ENCODE peak calls at places on chromosomes 4 and X, in nine cellular contexts. U, R, H, V, D, A, E, Q and B are unnamed samples. For H3K4me1, the result is how much of the 10 kb centered on the place peaks cover.

GRCh38 chr4:140163029-140163810 is 9.2 kb upstream of the MAML3 start:
- DNase-seq in Q (no peak), A (no peak), V (peak), E (no peak), D (peak), U (no peak), H (no peak), R (no peak), B (no peak)

GRCh38 chrX:68978211-68978780 is 149.5 kb downstream of the EFNB1 start:
- DNase-seq in V (no peak), D (no peak), E (no peak), U (peak), Q (no peak), R (no peak), H (no peak), A (no peak), B (no peak)

GRCh38 chr4:149199594-149199993 is 616.0 kb downstream of the IQCM start:
- DNase-seq in A (no peak), D (no peak), H (no peak), Q (no peak), U (no peak), V (no peak), R (no peak), E (no peak), B (no peak)

GRCh38 chr4:140609548-140610425 is 41.0 kb upstream of the UCP1 start:
- DNase-seq in Q (no peak), E (no peak), U (peak), V (no peak), D (no peak), A (no peak), H (no peak), R (peak), B (no peak)

GRCh38 chrX:9948406-9948805 is 18.8 kb upstream of the CLDN34 start:
- DNase-seq in U (no peak), H (no peak), Q (no peak), V (no peak), E (no peak), R (no peak), D (no peak), A (no peak), B (no peak)

GRCh38 chr4:162015090-162015489 is 148.7 kb downstream of the FSTL5 start:
- DNase-seq in D (no peak), H (no peak), R (no peak), V (no peak), Q (no peak), E (no peak), A (no peak), U (no peak), B (no peak)

GRCh38 chr4:150082241-150082640 is 4.0 kb downstream of the DCLK2 start:
- DNase-seq in D (no peak), R (no peak), E (no peak), A (no peak), H (peak), U (no peak), V (no peak), Q (no peak), B (no peak)

GRCh38 chrX:50707955-50708694 is 105.9 kb downstream of the SHROOM4 start:
- DNase-seq in H (no peak), U (no peak), A (no peak), Q (no peak), D (no peak), R (no peak), V (no peak), E (no peak), B (no peak)

GRCh38 chr4:81635747-81636146 is 164.0 kb upstream of the RASGEF1B start:
- DNase-seq in V (peak), Q (peak), H (peak), A (no peak), U (peak), E (no peak), R (no peak), D (no peak), B (no peak)

GRCh38 chrX:68936608-68937007 is 107.8 kb downstream of the EFNB1 start:
- DNase-seq in U (peak), V (peak), Q (no peak), H (peak), A (no peak), E (no peak), D (no peak), R (no peak), B (no peak)

GRCh38 chr4:26000274-26000950 is 86.4 kb downstream of the SMIM20 start:
- DNase-seq in U (no peak), D (no peak), R (no peak), V (no peak), E (no peak), Q (no peak), A (no peak), H (no peak), B (no peak)

GRCh38 chr4:10589308-10589707 is 95.3 kb downstream of the CLNK start:
- DNase-seq in E (no peak), H (no peak), U (no peak), A (no peak), V (no peak), Q (no peak), R (no peak), D (no peak), B (no peak)

GRCh38 chr4:25290490-25291067 is 22.0 kb upstream of the ZCCHC4 start:
- DNase-seq in H (no peak), U (peak), Q (no peak), D (no peak), V (no peak), A (no peak), R (peak), E (no peak), B (no peak)

GRCh38 chr4:15077969-15078368 is 75.7 kb downstream of the CPEB2 start:
- DNase-seq in E (no peak), V (no peak), D (no peak), H (no peak), A (no peak), U (no peak), R (peak), Q (no peak), B (no peak)

GRCh38 chr4:87375719-87376291 is 15.2 kb downstream of the HSD17B11 start:
- DNase-seq in R (peak), H (peak), A (no peak), D (no peak), E (no peak), V (peak), U (peak), Q (no peak), B (no peak)

GRCh38 chr4:182369211-182369610 is 126.0 kb downstream of the TENM3 start:
- DNase-seq in E (no peak), U (no peak), R (no peak), A (no peak), D (no peak), Q (no peak), V (no peak), H (no peak), B (no peak)

GRCh38 chrX:79443121-79443520 is 76.0 kb upstream of the ITM2A start:
- DNase-seq in V (no peak), R (no peak), A (no peak), D (no peak), E (no peak), U (no peak), Q (no peak), H (no peak), B (no peak)

GRCh38 chr4:80529021-80529420 is 193.5 kb downstream of the CFAP299 start:
- DNase-seq in U (peak), H (no peak), A (no peak), R (no peak), E (no peak), D (no peak), Q (no peak), V (no peak), B (no peak)

GRCh38 chr4:2350982-2351381 is 67.5 kb downstream of the ZFYVE28 start:
- DNase-seq in U (no peak), D (no peak), E (no peak), R (no peak), H (no peak), Q (peak), V (peak), A (no peak), B (no peak)

GRCh38 chr4:69617083-69617694 is 22.3 kb downstream of the UGT2A2 start:
- DNase-seq in Q (no peak), U (peak), R (peak), H (no peak), A (no peak), E (no peak), V (no peak), D (no peak), B (no peak)

GRCh38 chrX:153913211-153913610 is 8.7 kb downstream of the AVPR2 start:
- DNase-seq in A (no peak), V (no peak), E (no peak), R (no peak), Q (no peak), U (no peak), H (no peak), D (no peak), B (no peak)

GRCh38 chrX:124641737-124642491 is 295.6 kb downstream of the SH2D1A start:
- DNase-seq in V (no peak), U (no peak), D (no peak), A (no peak), R (no peak), E (no peak), Q (no peak), H (no peak), B (no peak)

GRCh38 chr4:3290476-3290875 is 2.3 kb upstream of the RGS12 start:
- DNase-seq in Q (no peak), E (no peak), R (no peak), H (peak), U (no peak), V (no peak), A (no peak), D (no peak), B (peak)

GRCh38 chrX:76428243-76429130 is 977 bp downstream of the MAGEE1 start:
- DNase-seq in V (peak), R (no peak), A (no peak), D (peak), H (peak), U (peak), Q (peak), E (no peak), B (peak)

GRCh38 chr4:170827562-170828260 is 738.0 kb upstream of the AADAT start:
- DNase-seq in E (no peak), A (no peak), U (no peak), H (no peak), V (no peak), D (no peak), Q (no peak), R (no peak), B (no peak)

GRCh38 chrX:154358829-154359228 is 15.6 kb downstream of the FLNA start:
- DNase-seq in D (no peak), V (no peak), A (no peak), R (no peak), H (no peak), Q (no peak), E (no peak), U (no peak), B (no peak)

GRCh38 chr4:185849543-185850185 is 37.7 kb upstream of the SORBS2 start:
- DNase-seq in A (peak), E (no peak), V (no peak), U (no peak), D (peak), R (no peak), H (no peak), Q (no peak), B (no peak)

GRCh38 chr4:71004281-71004851 is 10.9 kb downstream of the DCK start:
- DNase-seq in V (no peak), R (peak), D (no peak), Q (no peak), A (no peak), E (no peak), U (no peak), H (no peak), B (no peak)

GRCh38 chr4:8740666-8741395 is 130.8 kb downstream of the HMX1 start:
- DNase-seq in U (no peak), H (peak), Q (peak), D (no peak), V (peak), R (no peak), A (no peak), E (no peak), B (no peak)

GRCh38 chr4:108205859-108206258 is 37.1 kb upstream of the LEF1 start:
- DNase-seq in A (no peak), E (no peak), V (no peak), Q (no peak), U (no peak), R (no peak), H (no peak), D (no peak), B (no peak)

GRCh38 chr4:184648220-184649025 is 824 bp downstream of the CASP3 start:
- DNase-seq in E (peak), R (peak), U (peak), H (peak), D (peak), A (peak), Q (peak), V (peak), B (peak)

GRCh38 chrX:129741880-129742758 is 3.3 kb downstream of the XPNPEP2 start:
- DNase-seq in V (no peak), D (no peak), H (no peak), A (no peak), Q (no peak), E (no peak), R (no peak), U (no peak), B (no peak)

GRCh38 chrX:110056419-110056818 is 53.5 kb downstream of the TMEM164 start:
- DNase-seq in H (no peak), D (no peak), V (no peak), E (no peak), R (no peak), Q (no peak), U (no peak), A (no peak), B (no peak)

GRCh38 chr4:59044316-59044715 is 1934.1 kb upstream of the IGFBP7 start:
- DNase-seq in E (no peak), R (no peak), H (no peak), V (no peak), U (no peak), Q (no peak), D (no peak), A (no peak), B (no peak)

GRCh38 chr4:1478766-1479355 is 72.6 kb upstream of the NKX1-1 start:
- DNase-seq in H (no peak), U (no peak), D (peak), Q (no peak), E (no peak), V (no peak), A (no peak), R (no peak), B (no peak)

GRCh38 chr4:7786040-7786439 is 153.6 kb downstream of the AFAP1 start:
- DNase-seq in H (no peak), E (no peak), A (no peak), R (no peak), V (no peak), D (no peak), Q (no peak), U (no peak), B (no peak)

GRCh38 chr4:163554870-163555465 is 60.5 kb downstream of the TMA16 start:
- DNase-seq in U (peak), R (no peak), D (no peak), H (no peak), E (no peak), A (no peak), Q (no peak), V (no peak), B (no peak)

GRCh38 chrX:118839334-118839958 is 15.8 kb downstream of the ZCCHC12 start:
- DNase-seq in A (peak), H (peak), R (peak), V (peak), U (peak), D (peak), Q (peak), E (peak), B (peak)

GRCh38 chr4:78510108-78510507 is 41.5 kb upstream of the ANXA3 start:
- DNase-seq in E (no peak), Q (no peak), H (no peak), V (no peak), R (no peak), A (no peak), D (no peak), U (no peak), B (no peak)

GRCh38 chrX:152861826-152862225 is 31.0 kb downstream of the NSDHL start:
- DNase-seq in V (no peak), E (no peak), Q (no peak), A (no peak), H (no peak), D (no peak), U (no peak), R (no peak), B (no peak)
- H3K4me1 ChIP-seq in V (under half), E (under half), Q (under half), A (under half), H (under half), D (under half), U (under half), R (under half), B (under half)

DNA sequence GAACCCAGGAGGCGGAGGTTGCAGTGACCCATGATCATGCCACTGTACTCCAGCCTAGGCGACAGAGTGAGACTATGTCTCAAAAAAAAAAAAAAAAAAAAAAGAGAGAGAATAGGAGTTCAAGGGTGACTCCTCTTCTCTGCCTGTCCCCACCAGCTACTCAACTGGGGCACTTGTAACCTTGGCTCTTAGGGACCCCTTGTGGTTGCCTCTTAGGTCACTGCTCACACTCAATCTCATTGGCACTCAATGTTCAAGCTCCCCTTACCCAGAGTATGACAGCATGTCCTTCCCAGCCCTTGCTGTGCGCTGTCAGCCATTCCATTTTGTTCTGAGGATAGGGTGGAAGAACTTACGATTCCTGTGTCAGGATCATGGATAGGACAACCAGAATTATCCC is 82.4 kb upstream of the BEND4 start:
- DNase-seq in E (no peak), U (no peak), Q (no peak), D (no peak), V (no peak), H (no peak), R (no peak), A (no peak), B (no peak)
- TF ChIP-seq CTCF in E (no peak), U (no peak), Q (no peak), D (no peak), V (no peak), H (no peak), R (no peak), A (no peak), B (no peak)

DNA sequence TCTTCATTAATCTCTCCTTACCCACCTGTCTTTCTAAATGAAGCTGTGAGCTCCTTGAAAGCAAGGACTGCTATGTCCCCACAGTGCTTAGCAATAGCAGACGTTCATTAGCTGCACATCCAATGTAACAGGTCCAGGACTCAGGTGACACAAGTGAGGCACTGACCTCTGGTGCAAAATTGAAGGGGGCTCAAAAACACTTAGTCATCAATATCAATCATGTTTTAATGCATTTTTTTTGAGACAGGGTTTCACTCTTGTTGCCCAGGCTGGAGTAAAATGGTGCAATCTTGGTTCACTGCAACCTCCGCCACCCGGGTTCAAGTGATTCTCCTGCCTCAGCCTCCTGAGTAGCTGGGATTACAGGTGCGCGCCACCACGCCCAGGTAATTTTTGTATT is 56.1 kb upstream of the ADGRG2 start:
- DNase-seq in E (no peak), V (no peak), A (no peak), U (no peak), D (no peak), R (no peak), Q (no peak), H (no peak), B (no peak)
- H3K27ac ChIP-seq in E (no peak), V (no peak), A (no peak), U (no peak), D (no peak), R (no peak), Q (no peak), H (no peak), B (no peak)

GRCh38 chr4:151471728-151472127 is 62.8 kb downstream of the FHIP1A start:
- DNase-seq in H (no peak), U (no peak), A (no peak), R (no peak), D (no peak), Q (no peak), V (no peak), E (no peak), B (no peak)

GRCh38 chr4:151475338-151475737 is 66.4 kb downstream of the FHIP1A start:
- DNase-seq in V (no peak), U (no peak), R (no peak), A (no peak), H (no peak), D (no peak), E (no peak), Q (no peak), B (no peak)

GRCh38 chr4:151472711-151473110 is 63.7 kb downstream of the FHIP1A start:
- DNase-seq in D (no peak), H (no peak), R (no peak), A (no peak), Q (no peak), V (no peak), E (no peak), U (no peak), B (no peak)

GRCh38 chr4:151473521-151474097 is 64.6 kb downstream of the FHIP1A start:
- DNase-seq in Q (no peak), E (no peak), U (no peak), V (no peak), R (no peak), D (no peak), A (no peak), H (no peak), B (no peak)

GRCh38 chr4:151472297-151472696 is 63.3 kb downstream of the FHIP1A start:
- DNase-seq in D (no peak), H (no peak), E (no peak), V (no peak), U (no peak), A (no peak), R (no peak), Q (no peak), B (no peak)
- H3K4me1 ChIP-seq in D (under half), H (under half), E (under half), V (under half), U (under half), A (under half), R (under half), Q (under half), B (half or more)

GRCh38 chrX:133924548-133924947 is 60.8 kb downstream of the GPC3 start:
- DNase-seq in U (no peak), R (no peak), Q (no peak), E (no peak), D (no peak), V (no peak), H (no peak), A (no peak), B (no peak)

GRCh38 chrX:133926099-133926498 is 59.3 kb downstream of the GPC3 start:
- DNase-seq in U (no peak), D (no peak), Q (no peak), H (no peak), V (no peak), R (no peak), A (no peak), E (no peak), B (no peak)

GRCh38 chrX:133928365-133928764 is 57.0 kb downstream of the GPC3 start:
- DNase-seq in R (no peak), Q (no peak), H (no peak), A (no peak), E (no peak), D (no peak), U (no peak), V (no peak), B (no peak)

GRCh38 chrX:133929836-133930464 is 55.4 kb downstream of the GPC3 start:
- DNase-seq in H (no peak), D (no peak), V (no peak), E (no peak), U (no peak), A (no peak), R (no peak), Q (no peak), B (no peak)

GRCh38 chrX:133926809-133927208 is 58.6 kb downstream of the GPC3 start:
- DNase-seq in H (no peak), U (no peak), R (no peak), E (no peak), Q (no peak), A (no peak), V (no peak), D (no peak), B (no peak)
- TF ChIP-seq CTCF in H (no peak), U (peak), R (peak), E (no peak), Q (no peak), A (no peak), V (no peak), D (no peak), B (no peak)